ENCODE peak calls at places on chromosome 6, in five cellular contexts. P, C, B, Q and O are unnamed samples.

GRCh38 chr6:135129139-135129867 is 51.8 kb upstream of the MYB start:
- DNase-seq in Q (no peak), B (no peak), C (no peak), P (no peak), O (no peak)

GRCh38 chr6:100892693-100893092 is 11.6 kb upstream of the ASCC3 start:
- DNase-seq in B (no peak), P (no peak), C (no peak), Q (no peak), O (no peak)

GRCh38 chr6:40373267-40373666 is 213.9 kb downstream of the LRFN2 start:
- DNase-seq in B (no peak), P (no peak), C (no peak), Q (no peak), O (no peak)

GRCh38 chr6:4491501-4492260 is 284.5 kb upstream of the CDYL start:
- DNase-seq in Q (no peak), B (no peak), C (no peak), P (no peak), O (peak; percentile 13)

GRCh38 chr6:111873178-111874029 is at the start of gene FYN:
- DNase-seq in B (peak; percentile 96), C (peak; percentile 76), P (peak; percentile 98), Q (peak; percentile 97), O (peak; percentile 96)

GRCh38 chr6:155185544-155185943 is 78.3 kb upstream of the CLDN20 start:
- DNase-seq in P (no peak), Q (no peak), C (no peak), B (peak; percentile 8), O (peak; percentile 24)

GRCh38 chr6:168332020-168332419 is 12.4 kb upstream of the DACT2 start:
- DNase-seq in C (no peak), P (no peak), B (no peak), Q (no peak), O (no peak)

GRCh38 chr6:18528084-18528743 is 141.1 kb downstream of the RNF144B start:
- DNase-seq in C (no peak), B (no peak), P (no peak), Q (peak; percentile 27), O (no peak)

GRCh38 chr6:147674093-147674492 is 165.6 kb downstream of the SAMD5 start:
- DNase-seq in Q (no peak), P (no peak), B (no peak), C (no peak), O (no peak)

GRCh38 chr6:17768881-17769280 is 62.2 kb upstream of the NUP153 start:
- DNase-seq in Q (no peak), B (no peak), C (no peak), P (no peak), O (no peak)

GRCh38 chr6:12260458-12261041 is 29.6 kb upstream of the EDN1 start:
- DNase-seq in Q (no peak), B (no peak), C (no peak), P (no peak), O (no peak)

GRCh38 chr6:160679402-160679769 is 15.3 kb upstream of the LPA start:
- DNase-seq in C (no peak), P (no peak), Q (no peak), B (peak; percentile 79), O (no peak)
- TF ChIP-seq CTCF in C (no peak), P (no peak), Q (no peak), B (peak; percentile 51), O (peak; percentile 8)

DNA sequence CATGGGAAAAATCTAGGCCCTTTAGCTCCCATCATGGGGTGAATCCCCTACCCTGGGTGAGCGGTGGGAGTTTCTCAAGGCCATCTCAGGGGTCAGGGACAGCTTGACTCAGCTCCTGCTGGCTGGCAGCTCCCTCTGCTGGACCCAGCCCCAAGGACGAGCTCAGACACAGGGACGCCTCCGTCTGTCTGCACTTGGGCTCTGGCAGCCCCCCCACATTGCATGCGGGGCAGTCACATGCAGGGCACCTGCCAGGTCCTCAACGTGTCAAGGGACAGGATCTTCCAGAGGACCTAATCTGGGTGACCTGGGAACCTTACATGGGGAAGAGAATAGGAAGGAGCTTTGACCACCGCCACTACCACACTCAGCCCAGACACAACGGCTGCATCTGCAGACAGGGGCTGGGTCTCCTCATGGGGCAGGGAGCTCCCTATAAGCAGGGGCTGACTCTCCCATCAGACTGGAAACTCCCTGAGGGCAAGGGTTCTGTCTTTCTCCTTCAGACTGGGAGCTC is 173.4 kb downstream of the MRPL14 start:
- DNase-seq in P (no peak), Q (no peak), B (peak; percentile 49), C (no peak), O (no peak)
- TF ChIP-seq CTCF in P (no peak), Q (no peak), B (no peak), C (peak; percentile 53), O (peak; percentile 67)

GRCh38 chr6:35972471-35972985 is 51.6 kb upstream of the SRPK1 start:
- DNase-seq in Q (no peak), B (no peak), P (no peak), C (no peak), O (no peak)
- TF ChIP-seq CTCF in Q (no peak), B (no peak), P (no peak), C (no peak), O (peak; percentile 29)

DNA sequence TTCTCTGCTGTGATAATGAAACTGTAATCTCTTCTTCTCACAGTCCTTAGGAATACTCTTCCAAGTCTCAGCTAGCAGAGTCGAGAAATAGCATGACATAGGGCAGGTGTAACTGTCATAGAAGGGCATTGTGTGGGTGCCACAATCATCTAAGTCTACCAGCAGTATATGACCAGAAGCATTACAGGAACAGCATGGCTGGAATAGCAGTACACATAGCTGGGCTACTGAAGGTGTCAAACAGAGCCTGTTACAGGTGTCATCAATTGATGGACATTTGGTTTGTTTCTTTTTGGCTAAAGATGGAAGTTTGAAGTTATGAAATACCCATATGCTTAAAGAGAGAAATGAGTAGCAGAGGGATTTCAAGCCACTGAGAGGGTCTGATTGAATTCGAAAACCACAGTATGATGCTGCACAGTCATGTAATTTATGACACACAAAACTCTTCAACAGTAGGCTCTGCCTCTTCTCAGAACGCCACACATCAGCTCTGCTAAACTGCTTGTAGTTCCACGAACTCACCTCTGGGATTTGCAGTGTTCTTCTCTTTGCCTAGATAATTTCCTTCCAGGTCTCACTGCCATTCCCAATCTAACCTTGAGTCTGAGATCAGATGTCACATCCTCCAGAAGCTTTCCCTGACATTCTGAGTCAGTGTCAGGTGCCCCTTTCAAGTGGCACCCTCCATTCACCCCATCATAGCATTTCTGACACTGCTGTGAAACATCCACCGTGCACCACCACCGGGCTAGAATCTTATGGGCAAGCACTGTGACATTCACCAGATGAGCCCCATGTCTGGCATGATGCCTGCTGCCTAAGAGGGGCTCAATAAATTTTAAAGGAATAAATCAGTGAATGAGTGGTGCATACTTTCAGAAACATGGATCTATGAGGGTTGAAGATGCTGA is 151.0 kb downstream of the ADAT2 start:
- DNase-seq in Q (no peak), P (no peak), C (no peak), B (no peak), O (no peak)
- TF ChIP-seq CTCF in Q (no peak), P (no peak), C (no peak), B (no peak), O (no peak)

GRCh38 chr6:85580878-85581267 is 12.8 kb downstream of the SNX14 start:
- DNase-seq in P (no peak), B (peak; percentile 62), Q (no peak), C (no peak), O (peak; percentile 74)
- TF ChIP-seq CTCF in P (no peak), B (no peak), Q (no peak), C (no peak), O (peak; percentile 29)